ENCODE peak calls at places on chromosome 2, in ten cellular contexts. J is left ventricle myocardium inferior, E is aorta, N is mesenchymal stem cell, D is neuronal stem cell, W is heart left ventricle, O is mesendoderm, H is stomach, Z is H1, Q is PC-9. I is an unnamed sample. For H3K4me1 and H3K27me3, the result is how much of the 10 kb centered on the place peaks cover.

GRCh38 chr2:224038049-224038829 is 847 bp downstream of the SERPINE2 start:
- DNase-seq in W (no peak), J (peak), E (peak), Z (no peak), D (peak), N (peak), H (no peak), O (peak), Q (peak), I (no peak)

GRCh38 chr2:235605306-235605998 is 111.6 kb downstream of the AGAP1 start:
- DNase-seq in Q (no peak), N (peak), Z (no peak), D (peak), H (peak), O (peak), W (peak), E (peak), J (peak), I (peak)

GRCh38 chr2:155748126-155748525 is 584.4 kb downstream of the NR4A2 start:
- DNase-seq in N (no peak), Q (no peak), D (no peak), W (no peak), H (no peak), J (no peak), O (no peak), Z (no peak), E (no peak), I (no peak)

GRCh38 chr2:85681354-85681728 is 12.8 kb upstream of the GNLY start:
- DNase-seq in E (peak), D (no peak), Z (no peak), Q (peak), J (no peak), N (no peak), W (no peak), H (no peak), O (no peak), I (peak)

GRCh38 chr2:1856922-1857321 is 112.6 kb upstream of the PXDN start:
- DNase-seq in Z (no peak), H (no peak), E (no peak), O (peak), Q (no peak), D (no peak), N (no peak), W (no peak), J (no peak), I (no peak)

GRCh38 chr2:162694255-162694654 is 144.3 kb downstream of the KCNH7 start:
- DNase-seq in N (no peak), E (no peak), J (no peak), Q (no peak), Z (no peak), O (no peak), H (no peak), W (no peak), D (no peak), I (no peak)

GRCh38 chr2:127437781-127438726 is 19.8 kb downstream of the PROC start:
- DNase-seq in O (peak), J (no peak), D (peak), Q (no peak), N (no peak), H (peak), Z (no peak), E (no peak), W (no peak), I (no peak)

GRCh38 chr2:143451622-143452021 is 322.4 kb downstream of the ARHGAP15 start:
- DNase-seq in O (no peak), H (no peak), J (no peak), W (no peak), E (no peak), Q (no peak), D (no peak), N (peak), Z (no peak), I (no peak)

GRCh38 chr2:109453596-109453995 is 160.2 kb downstream of the SEPTIN10 start:
- DNase-seq in E (peak), D (no peak), Z (no peak), W (no peak), J (no peak), N (no peak), Q (no peak), H (no peak), O (no peak), I (no peak)

GRCh38 chr2:215505044-215505786 is 69.3 kb upstream of the FN1 start:
- DNase-seq in H (no peak), D (no peak), Q (no peak), O (peak), N (peak), W (no peak), Z (no peak), J (no peak), E (no peak), I (no peak)

GRCh38 chr2:240622631-240623235 is 2.5 kb upstream of the GPR35 start:
- DNase-seq in D (no peak), Q (no peak), N (no peak), Z (no peak), J (peak), H (peak), E (no peak), W (peak), O (no peak), I (no peak)

GRCh38 chr2:11337909-11338308 is 6.5 kb downstream of the ROCK2 start:
- DNase-seq in D (no peak), Q (no peak), W (no peak), O (no peak), E (no peak), H (no peak), Z (no peak), N (no peak), J (no peak), I (no peak)

GRCh38 chr2:196314780-196315179 is 143.4 kb upstream of the STK17B start:
- DNase-seq in E (no peak), Z (no peak), N (peak), Q (no peak), W (no peak), D (no peak), H (no peak), J (no peak), O (peak), I (no peak)

GRCh38 chr2:232386740-232387450 is 8.3 kb downstream of the ALPP start:
- DNase-seq in Z (no peak), N (peak), W (peak), E (peak), H (no peak), Q (no peak), D (no peak), O (peak), J (no peak), I (no peak)

GRCh38 chr2:23413641-23414040 is 28.7 kb downstream of the KLHL29 start:
- DNase-seq in J (no peak), D (no peak), W (no peak), N (no peak), O (no peak), Q (no peak), E (no peak), Z (no peak), H (no peak), I (no peak)

GRCh38 chr2:23412556-23413155 is 27.7 kb downstream of the KLHL29 start:
- DNase-seq in D (no peak), E (no peak), W (no peak), H (no peak), N (peak), Q (no peak), J (no peak), Z (no peak), O (no peak), I (no peak)

GRCh38 chr2:23414106-23414505 is 29.1 kb downstream of the KLHL29 start:
- DNase-seq in W (no peak), J (no peak), D (no peak), O (no peak), N (no peak), Q (no peak), Z (no peak), H (no peak), E (no peak), I (no peak)

GRCh38 chr2:23417310-23417709 is 32.3 kb downstream of the KLHL29 start:
- DNase-seq in W (no peak), D (no peak), E (no peak), J (no peak), Q (no peak), H (peak), Z (no peak), N (no peak), O (no peak), I (no peak)

GRCh38 chr2:23414876-23415275 is 29.9 kb downstream of the KLHL29 start:
- DNase-seq in H (no peak), Z (no peak), W (no peak), D (no peak), Q (no peak), N (peak), E (no peak), O (peak), J (no peak), I (no peak)
- H3K4me1 ChIP-seq in H (under half), Z (under half), W (under half), D (under half), Q (under half), N (under half), E (under half), O (under half), J (under half), I (under half)

DNA sequence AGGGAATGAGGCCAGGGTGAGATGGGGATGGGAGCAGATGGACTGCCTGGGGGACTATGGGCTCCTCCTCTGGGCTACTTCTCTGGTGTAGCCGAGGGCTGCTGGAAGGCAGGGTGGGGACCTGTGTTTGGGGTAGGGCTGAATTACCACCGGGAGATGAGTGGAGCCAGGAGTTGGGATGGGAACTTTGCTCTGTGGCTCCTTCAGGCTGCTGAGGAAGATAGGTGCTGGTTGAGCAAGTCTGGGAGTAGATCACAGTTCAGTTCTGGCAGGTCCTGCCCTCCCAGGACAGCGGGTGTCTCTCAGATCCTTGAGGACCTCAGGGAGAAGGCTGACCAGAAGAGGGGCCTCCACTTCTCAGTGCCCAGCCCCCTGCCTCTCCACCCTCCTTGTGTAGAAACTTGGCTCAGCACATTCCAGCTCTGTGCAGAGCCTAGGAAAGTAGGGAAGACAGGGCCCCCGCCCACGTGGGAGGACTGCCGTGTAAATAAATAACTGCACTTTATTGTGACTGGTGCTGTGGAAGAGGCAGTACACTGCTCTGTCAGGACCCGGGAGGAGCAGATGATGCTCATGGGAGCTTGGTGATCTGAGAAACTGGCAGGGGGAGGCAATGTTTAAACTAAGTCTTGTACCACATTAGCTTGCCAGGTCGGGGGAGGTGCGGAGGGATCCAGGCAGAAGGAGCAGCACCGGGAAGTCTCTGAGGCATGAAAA is 15.3 kb downstream of the TET3 start:
- DNase-seq in J (no peak), H (no peak), Q (no peak), N (peak), D (no peak), Z (no peak), O (no peak), E (no peak), W (no peak), I (no peak)
- H3K4me3 ChIP-seq in J (no peak), H (no peak), Q (no peak), N (no peak), D (no peak), Z (no peak), O (no peak), E (no peak), W (no peak), I (no peak)

GRCh38 chr2:176134978-176135575 is 5.6 kb downstream of the HOXD8 start:
- DNase-seq in Z (no peak), J (no peak), E (no peak), W (no peak), D (no peak), H (no peak), Q (no peak), N (no peak), O (peak), I (no peak)
- H3K27me3 ChIP-seq in Z (half or more), J (half or more), E (under half), W (half or more), D (under half), H (under half), Q (under half), N (under half), O (half or more), I (under half)

DNA sequence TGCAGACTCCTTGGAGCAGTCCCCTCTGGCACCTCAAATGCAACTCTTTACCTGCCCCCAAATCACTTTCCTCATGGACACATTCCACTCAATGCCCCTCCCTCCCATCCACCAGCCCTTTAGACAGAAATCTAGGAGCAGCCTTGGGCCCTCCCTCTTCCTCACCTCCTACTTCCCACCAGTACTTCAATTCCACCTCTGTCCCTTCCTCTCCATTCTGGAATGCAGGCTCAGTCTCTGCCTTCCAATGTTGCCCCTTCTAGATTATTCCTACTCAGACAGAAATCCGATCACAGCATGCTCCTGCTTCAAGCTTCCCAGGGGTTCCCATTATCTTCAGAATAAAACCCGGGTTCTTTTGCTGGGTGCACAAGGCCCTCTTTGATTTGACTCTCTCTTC is 62.1 kb downstream of the MTHFD2 start:
- DNase-seq in Z (no peak), Q (no peak), N (no peak), O (no peak), J (no peak), W (no peak), D (no peak), E (no peak), H (no peak), I (no peak)
- H3K4me1 ChIP-seq in Z (under half), Q (under half), N (under half), O (under half), J (under half), W (under half), D (under half), E (under half), H (under half), I (under half)

GRCh38 chr2:172101008-172101706 is 1.5 kb downstream of the DLX2 start:
- DNase-seq in W (no peak), H (no peak), N (no peak), O (peak), D (peak), Z (no peak), J (no peak), Q (no peak), E (peak), I (no peak)
- H3K4me3 ChIP-seq in W (no peak), H (peak), N (no peak), O (no peak), D (no peak), Z (peak), J (peak), Q (no peak), E (no peak), I (no peak)

GRCh38 chr2:204015118-204015842 is 78.7 kb downstream of the ICOS start:
- DNase-seq in D (no peak), H (no peak), J (no peak), E (no peak), N (no peak), O (peak), Z (no peak), W (no peak), Q (no peak), I (no peak)
- H3K27me3 ChIP-seq in D (under half), H (under half), J (under half), E (under half), N (under half), O (under half), Z (under half), W (under half), Q (under half), I (under half)

DNA sequence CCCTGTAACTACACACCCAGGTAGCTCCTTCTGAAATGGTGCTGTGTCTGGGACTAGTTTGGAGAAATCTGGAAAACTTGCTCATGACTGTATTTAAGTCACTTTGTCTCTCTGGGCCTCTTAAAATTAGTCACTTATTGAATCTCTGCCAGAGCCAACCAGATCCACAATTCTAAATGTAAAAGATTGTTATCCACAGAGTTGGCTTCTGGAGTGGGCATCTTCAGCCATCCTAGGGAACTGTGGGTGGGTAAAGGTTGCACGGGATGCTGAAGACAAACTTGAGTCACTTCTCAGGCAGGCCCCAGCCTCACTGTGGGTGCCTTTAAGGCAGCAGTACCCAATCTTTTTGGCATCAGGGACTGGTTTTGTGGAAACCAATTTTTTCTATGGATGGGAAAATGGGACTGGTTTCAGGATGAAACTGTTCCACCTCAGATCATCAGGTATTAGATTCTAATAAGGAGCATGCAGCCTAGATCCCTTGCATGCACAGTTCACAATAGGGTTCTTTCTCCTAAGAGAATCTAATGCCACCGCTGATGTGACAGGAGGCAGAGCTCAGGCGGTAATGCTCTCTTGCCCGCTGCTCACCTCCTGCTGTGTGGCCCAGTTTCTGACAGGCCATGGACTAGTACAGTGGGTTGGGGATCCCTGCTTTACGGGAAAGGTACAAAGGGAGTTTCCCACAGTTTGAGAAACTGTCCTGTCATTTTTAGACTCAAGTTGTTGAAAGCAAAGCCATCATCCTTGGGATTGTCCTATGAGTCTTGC is 98.3 kb upstream of the SPRED2 start:
- DNase-seq in O (no peak), N (peak), J (no peak), D (no peak), E (no peak), H (no peak), W (no peak), Q (no peak), Z (no peak), I (no peak)
- H3K4me1 ChIP-seq in O (under half), N (under half), J (under half), D (under half), E (under half), H (under half), W (under half), Q (under half), Z (under half), I (under half)

DNA sequence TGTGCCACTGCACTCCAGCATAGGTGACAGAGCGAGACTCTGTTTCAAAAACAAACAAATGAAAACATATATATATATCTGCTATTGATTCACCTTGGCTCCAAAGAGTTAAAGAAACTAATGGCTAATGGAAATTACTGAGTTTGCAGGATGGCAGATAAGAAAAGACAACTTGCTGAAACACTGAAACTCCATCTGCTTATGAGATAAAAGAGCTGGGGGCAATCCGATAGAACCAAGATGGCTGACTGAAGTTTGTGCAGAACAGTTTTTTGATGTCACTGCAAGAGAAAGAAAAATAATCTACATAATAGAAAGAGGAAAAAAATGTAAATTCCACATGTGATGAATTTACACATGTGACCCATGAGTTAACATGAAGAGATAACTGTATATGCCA is 88.2 kb downstream of the LRATD1 start:
- DNase-seq in N (no peak), E (no peak), O (no peak), Q (no peak), W (no peak), J (no peak), Z (no peak), D (no peak), H (no peak), I (no peak)
- H3K4me3 ChIP-seq in N (no peak), E (no peak), O (no peak), Q (no peak), W (no peak), J (no peak), Z (no peak), D (no peak), H (no peak), I (no peak)

GRCh38 chr2:110713508-110714362 is 18.6 kb upstream of the ACOXL start:
- DNase-seq in E (no peak), O (peak), N (no peak), W (no peak), H (no peak), J (no peak), Z (no peak), Q (peak), D (no peak), I (no peak)
- H3K27me3 ChIP-seq in E (under half), O (under half), N (under half), W (under half), H (under half), J (under half), Z (under half), Q (under half), D (under half), I (under half)

GRCh38 chr2:191250400-191250799 is 5.2 kb downstream of the MYO1B start:
- DNase-seq in W (no peak), D (no peak), N (peak), H (no peak), J (no peak), Z (no peak), E (no peak), O (no peak), Q (no peak), I (no peak)
- H3K4me1 ChIP-seq in W (half or more), D (under half), N (under half), H (under half), J (half or more), Z (under half), E (under half), O (under half), Q (under half), I (under half)

I was measured in gastrocnemius medialis.